ENCODE peak calls at places on chromosomes 7 and 10, in four cellular contexts. U is RWPE1, E is hepatocyte, B is HCT116. X is an unnamed sample.

GRCh38 chr7:33130184-33130583 is 820 bp downstream of the BBS9 start:
- DNase-seq in U (no peak), E (no peak), B (no peak), X (no peak)

GRCh38 chr10:129629911-129630310 is 162.9 kb downstream of the MGMT start:
- DNase-seq in U (no peak), E (no peak), B (no peak), X (no peak)

GRCh38 chr10:71349401-71349800 is 30.3 kb downstream of the SLC29A3 start:
- DNase-seq in U (peak; percentile 84), E (peak; percentile 46), B (no peak), X (no peak)

GRCh38 chr7:4886671-4887070 is 3.2 kb upstream of the RADIL start:
- DNase-seq in U (no peak), E (no peak), B (no peak), X (no peak)

GRCh38 chr10:48330269-48330668 is 23.8 kb downstream of the MAPK8 start:
- DNase-seq in U (no peak), E (no peak), B (no peak), X (no peak)

GRCh38 chr10:76432274-76433012 is 1001.0 kb downstream of the LRMDA start:
- DNase-seq in U (peak; percentile 81), E (no peak), B (no peak), X (no peak)

GRCh38 chr10:32854435-32854834 is 103.6 kb downstream of the ITGB1 start:
- DNase-seq in U (no peak), E (no peak), B (no peak), X (no peak)

GRCh38 chr10:27525819-27526218 is 21.7 kb downstream of the RAB18 start:
- DNase-seq in U (no peak), E (no peak), B (no peak), X (no peak)

GRCh38 chr10:73892314-73893080 is 18.1 kb upstream of the CAMK2G start:
- DNase-seq in U (no peak), E (no peak), B (no peak), X (no peak)

GRCh38 chr10:16612148-16612742 is 90.6 kb upstream of the C1QL3 start:
- DNase-seq in U (peak; percentile 25), E (peak; percentile 60), B (no peak), X (no peak)

GRCh38 chr10:5512881-5513698 is 11.7 kb upstream of the CALML3 start:
- DNase-seq in U (no peak), E (no peak), B (no peak), X (no peak)

GRCh38 chr7:621572-622285 is 102.1 kb upstream of the PDGFA start:
- DNase-seq in U (no peak), E (peak; percentile 65), B (no peak), X (no peak)

GRCh38 chr10:129057856-129058663 is 409.0 kb upstream of the MGMT start:
- DNase-seq in U (no peak), E (no peak), B (no peak), X (no peak)

GRCh38 chr10:101346177-101346576 is 7.8 kb upstream of the BTRC start:
- DNase-seq in U (no peak), E (no peak), B (no peak), X (no peak)

GRCh38 chr7:69710773-69711445 is 112.6 kb downstream of the AUTS2 start:
- DNase-seq in U (no peak), E (no peak), B (no peak), X (no peak)

GRCh38 chr10:29710128-29710527 is 75.4 kb upstream of the SVIL start:
- DNase-seq in U (no peak), E (no peak), B (no peak), X (no peak)

GRCh38 chr7:97119747-97120146 is 2.2 kb downstream of the SDHAF3 start:
- DNase-seq in U (no peak), E (no peak), B (no peak), X (no peak)

GRCh38 chr10:6499974-6500373 is 80.1 kb downstream of the PRKCQ start:
- DNase-seq in U (no peak), E (no peak), B (no peak), X (no peak)

GRCh38 chr7:33039905-33040292 is 22.7 kb downstream of the NT5C3A start:
- DNase-seq in U (no peak), E (no peak), B (no peak), X (no peak)

GRCh38 chr10:47044741-47045140 is 133.5 kb downstream of the PTPN20 start:
- DNase-seq in U (no peak), E (no peak), B (no peak), X (no peak)

GRCh38 chr10:72084094-72084459 is 4.3 kb downstream of the SPOCK2 start:
- DNase-seq in U (no peak), E (no peak), B (no peak), X (no peak)

GRCh38 chr10:124990671-124991625 is 49.0 kb downstream of the ZRANB1 start:
- DNase-seq in U (no peak), E (no peak), B (no peak), X (no peak)

GRCh38 chr10:124993728-124994451 is 52.0 kb downstream of the ZRANB1 start:
- DNase-seq in U (no peak), E (no peak), B (no peak), X (no peak)

GRCh38 chr10:124993345-124993708 is 51.4 kb downstream of the ZRANB1 start:
- DNase-seq in U (no peak), E (no peak), B (no peak), X (no peak)

GRCh38 chr10:124992462-124993344 is 50.8 kb downstream of the ZRANB1 start:
- DNase-seq in U (no peak), E (peak; percentile 70), B (peak; percentile 43), X (peak; percentile 30)

GRCh38 chr10:124991872-124992271 is 49.9 kb downstream of the ZRANB1 start:
- DNase-seq in U (no peak), E (no peak), B (no peak), X (no peak)
- H3K27ac ChIP-seq in U (peak overlapping the region; percentile 16), E (no peak overlapping the region), B (no peak overlapping the region), X (no peak overlapping the region)

GRCh38 chr7:40077849-40078248 is 56.6 kb downstream of the MPLKIP start:
- DNase-seq in U (no peak), E (no peak), B (no peak), X (no peak)
- H3K27ac ChIP-seq in U (no peak overlapping the region), E (no peak overlapping the region), B (no peak overlapping the region), X (peak overlapping the region; percentile 18)

GRCh38 chr10:92242910-92243671 is 47.8 kb downstream of the CPEB3 start:
- DNase-seq in U (peak; percentile 60), E (peak; percentile 81), B (peak; percentile 58), X (peak; percentile 39)
- H3K27ac ChIP-seq in U (no peak overlapping the region), E (peak overlapping the region; percentile 62), B (peak overlapping the region; percentile 17), X (peak overlapping the region; percentile 57)

DNA sequence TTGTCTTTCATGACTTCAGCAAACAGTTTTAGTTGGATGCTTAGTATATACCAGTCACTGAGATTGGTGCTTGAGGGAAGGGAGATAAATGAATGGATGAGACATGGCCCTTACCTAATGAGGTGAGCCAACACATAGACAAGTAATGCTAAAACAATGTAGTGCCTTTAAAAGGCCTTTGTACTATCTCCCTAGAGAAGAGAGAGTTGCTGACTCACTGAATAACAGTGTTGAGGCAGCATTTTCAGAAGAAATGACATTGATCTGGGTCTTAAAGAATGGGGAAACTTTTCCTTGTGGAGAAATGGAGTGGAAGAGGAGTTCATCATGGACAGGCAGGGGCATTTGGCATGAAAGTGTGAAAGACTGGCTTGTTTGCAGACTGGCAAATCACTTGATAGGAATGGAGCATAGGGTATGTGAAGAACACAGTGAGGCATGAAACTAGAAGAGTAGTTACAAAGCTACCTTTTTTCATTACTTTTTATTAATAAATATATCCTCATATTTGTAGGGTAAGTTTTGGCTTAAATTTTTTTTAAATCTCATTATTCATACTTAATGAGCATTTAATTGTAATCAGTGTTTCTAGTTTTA is 91.2 kb downstream of the KAT6B start:
- DNase-seq in U (peak; percentile 89), E (peak; percentile 22), B (peak; percentile 64), X (no peak)
- H3K27ac ChIP-seq in U (no peak overlapping the region), E (peak overlapping the region; percentile 42), B (peak overlapping the region; percentile 50), X (no peak overlapping the region)

GRCh38 chr10:687583-688286 is 1.7 kb downstream of the DIP2C start:
- DNase-seq in U (no peak), E (no peak), B (no peak), X (no peak)

GRCh38 chr10:686155-686931 is 3.1 kb downstream of the DIP2C start:
- DNase-seq in U (no peak), E (no peak), B (no peak), X (no peak)

GRCh38 chr10:688621-689426 is 644 bp downstream of the DIP2C start:
- DNase-seq in U (no peak), E (peak; percentile 72), B (no peak), X (no peak)

GRCh38 chr10:689433-690226 is at the start of gene DIP2C:
- DNase-seq in U (peak; percentile 52), E (peak; percentile 94), B (peak; percentile 16), X (no peak)

DNA sequence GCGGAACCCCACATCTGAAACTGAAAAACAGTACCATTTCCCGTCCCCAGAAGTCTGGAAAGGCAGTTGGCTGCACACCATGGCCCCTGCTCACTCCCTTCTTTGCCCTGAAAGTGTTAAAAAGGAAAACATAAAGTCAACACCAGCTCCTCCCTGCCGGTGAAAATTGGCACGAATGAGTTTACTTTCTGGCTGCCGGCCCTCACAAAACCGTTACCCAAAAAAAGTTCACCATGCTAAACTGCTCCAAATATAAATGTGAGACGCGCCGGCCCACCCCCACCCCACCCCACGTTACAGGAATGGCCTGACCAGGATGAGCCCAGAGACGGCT is 1.2 kb downstream of the DIP2C start:
- DNase-seq in U (no peak), E (no peak), B (no peak), X (no peak)
- H3K27ac ChIP-seq in U (peak overlapping the region; percentile 88), E (peak overlapping the region; percentile 87), B (no peak overlapping the region), X (peak overlapping the region; percentile 73)

DNA sequence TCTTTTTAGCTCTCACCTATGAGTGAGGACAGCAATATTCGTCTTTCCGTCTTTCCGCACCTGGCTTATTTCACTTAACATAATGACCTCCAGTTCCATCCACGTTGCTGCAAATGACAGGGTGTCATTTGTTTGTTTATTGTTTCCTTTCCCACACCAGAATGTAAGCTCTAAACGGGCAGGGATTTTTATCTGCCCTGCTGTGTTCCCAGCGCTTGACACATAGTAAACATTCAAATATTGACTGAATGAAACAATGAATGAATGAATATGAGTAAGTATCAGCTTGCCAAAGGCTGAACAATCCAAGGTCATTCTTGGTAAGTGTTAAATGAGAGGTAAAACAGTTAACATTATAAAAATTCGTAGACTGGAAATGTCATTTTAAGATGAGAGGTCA is 12.8 kb downstream of the SH3PXD2A start:
- DNase-seq in U (no peak), E (no peak), B (no peak), X (no peak)
- H3K27ac ChIP-seq in U (no peak overlapping the region), E (no peak overlapping the region), B (no peak overlapping the region), X (no peak overlapping the region)

GRCh38 chr7:38880035-38880434 is 29.0 kb downstream of the VPS41 start:
- DNase-seq in U (no peak), E (no peak), B (no peak), X (no peak)
- H3K27ac ChIP-seq in U (no peak overlapping the region), E (no peak overlapping the region), B (no peak overlapping the region), X (no peak overlapping the region)

DNA sequence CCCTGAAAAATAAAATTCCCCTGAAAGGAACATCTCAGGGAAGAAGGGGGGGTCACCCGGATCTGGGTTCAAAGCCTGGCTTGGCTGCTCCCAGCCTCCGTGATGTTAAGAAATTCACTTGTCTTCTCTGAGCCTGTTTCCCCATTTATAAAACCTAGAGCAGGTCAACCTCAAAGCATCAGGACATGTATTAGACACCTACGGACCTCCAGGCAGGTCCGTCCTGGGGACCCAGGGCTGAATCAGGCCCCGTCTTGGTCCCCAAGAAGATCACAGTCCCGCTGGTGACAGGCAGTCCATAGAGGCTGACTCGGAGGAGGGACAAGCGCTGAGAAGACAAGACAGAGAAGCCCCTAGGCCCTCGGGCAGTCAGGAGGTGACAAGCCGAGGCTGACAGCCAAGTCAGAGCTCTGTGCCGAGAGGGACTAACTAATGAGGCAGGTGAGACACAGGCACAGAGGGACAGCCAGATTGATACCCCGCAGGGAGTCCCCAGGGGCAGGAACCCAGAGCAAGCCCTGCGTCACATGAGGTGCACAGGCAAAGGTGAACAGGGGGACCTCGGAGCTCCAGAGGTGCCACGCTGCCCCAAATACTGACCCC is 2.9 kb downstream of the MYL10 start:
- DNase-seq in U (no peak), E (peak; percentile 7), B (no peak), X (no peak)
- H3K27ac ChIP-seq in U (peak overlapping the region; percentile 9), E (peak overlapping the region; percentile 63), B (no peak overlapping the region), X (no peak overlapping the region)

X was measured in Panc1.